ENCODE peak calls at places on chromosomes 13 and 19, in seven cellular contexts. One of them, this sample, is unnamed.

GRCh38 chr19:518292-519231 is 11.3 kb downstream of the TPGS1 start:
- DNase-seq in heart left ventricle: peak; percentile 25
- DNase-seq in stimulated activated CD4-positive, alpha-beta T cell treated with anti-CD3 and anti-CD28 coated beads, Interleukin-15, amount 100 ng/mL, for 1 hour: peak; percentile 47
- DNase-seq in DMS 273 treated with DMSO at 0.1 percent for 48 hours: no peak
- DNase-seq in kidney: no peak
- DNase-seq in T-helper 17 cell: peak; percentile 35
- DNase-seq in Daoy: no peak
- DNase-seq in this sample: no peak

GRCh38 chr19:31418055-31418454 is 68.8 kb upstream of the TSHZ3 start:
- DNase-seq in stimulated activated CD4-positive, alpha-beta T cell treated with anti-CD3 and anti-CD28 coated beads, Interleukin-15, amount 100 ng/mL, for 1 hour: no peak
- DNase-seq in Daoy: no peak
- DNase-seq in kidney: no peak
- DNase-seq in heart left ventricle: no peak
- DNase-seq in T-helper 17 cell: no peak
- DNase-seq in DMS 273 treated with DMSO at 0.1 percent for 48 hours: no peak
- DNase-seq in this sample: no peak

GRCh38 chr13:74129500-74130144 is 4.6 kb downstream of the KLF12 start:
- DNase-seq in heart left ventricle: peak; percentile 32
- DNase-seq in T-helper 17 cell: peak; percentile 15
- DNase-seq in DMS 273 treated with DMSO at 0.1 percent for 48 hours: no peak
- DNase-seq in Daoy: no peak
- DNase-seq in stimulated activated CD4-positive, alpha-beta T cell treated with anti-CD3 and anti-CD28 coated beads, Interleukin-15, amount 100 ng/mL, for 1 hour: no peak
- DNase-seq in kidney: no peak
- DNase-seq in this sample: no peak

GRCh38 chr19:7266832-7267231 is 27.4 kb downstream of the INSR start:
- DNase-seq in DMS 273 treated with DMSO at 0.1 percent for 48 hours: no peak
- DNase-seq in stimulated activated CD4-positive, alpha-beta T cell treated with anti-CD3 and anti-CD28 coated beads, Interleukin-15, amount 100 ng/mL, for 1 hour: no peak
- DNase-seq in T-helper 17 cell: no peak
- DNase-seq in Daoy: no peak
- DNase-seq in heart left ventricle: no peak
- DNase-seq in kidney: peak; percentile 11
- DNase-seq in this sample: peak; percentile 14

GRCh38 chr13:26247608-26248007 is 6.3 kb upstream of the CDK8 start:
- DNase-seq in stimulated activated CD4-positive, alpha-beta T cell treated with anti-CD3 and anti-CD28 coated beads, Interleukin-15, amount 100 ng/mL, for 1 hour: no peak
- DNase-seq in T-helper 17 cell: no peak
- DNase-seq in Daoy: no peak
- DNase-seq in heart left ventricle: no peak
- DNase-seq in DMS 273 treated with DMSO at 0.1 percent for 48 hours: no peak
- DNase-seq in kidney: no peak
- DNase-seq in this sample: no peak

GRCh38 chr19:3163230-3163886 is 15.2 kb upstream of the S1PR4 start:
- DNase-seq in heart left ventricle: peak; percentile 69
- DNase-seq in stimulated activated CD4-positive, alpha-beta T cell treated with anti-CD3 and anti-CD28 coated beads, Interleukin-15, amount 100 ng/mL, for 1 hour: peak; percentile 46
- DNase-seq in kidney: peak; percentile 82
- DNase-seq in T-helper 17 cell: peak; percentile 52
- DNase-seq in Daoy: peak; percentile 77
- DNase-seq in DMS 273 treated with DMSO at 0.1 percent for 48 hours: peak; percentile 44
- DNase-seq in this sample: peak; percentile 76

GRCh38 chr19:36172852-36173251 is 20.6 kb upstream of the COX7A1 start:
- DNase-seq in Daoy: no peak
- DNase-seq in kidney: no peak
- DNase-seq in heart left ventricle: no peak
- DNase-seq in T-helper 17 cell: no peak
- DNase-seq in stimulated activated CD4-positive, alpha-beta T cell treated with anti-CD3 and anti-CD28 coated beads, Interleukin-15, amount 100 ng/mL, for 1 hour: no peak
- DNase-seq in DMS 273 treated with DMSO at 0.1 percent for 48 hours: no peak
- DNase-seq in this sample: no peak

GRCh38 chr19:45402469-45403070 is 2.3 kb downstream of the PPP1R13L start:
- DNase-seq in T-helper 17 cell: no peak
- DNase-seq in heart left ventricle: peak; percentile 71
- DNase-seq in kidney: no peak
- DNase-seq in Daoy: peak; percentile 39
- DNase-seq in stimulated activated CD4-positive, alpha-beta T cell treated with anti-CD3 and anti-CD28 coated beads, Interleukin-15, amount 100 ng/mL, for 1 hour: peak; percentile 21
- DNase-seq in DMS 273 treated with DMSO at 0.1 percent for 48 hours: no peak
- DNase-seq in this sample: no peak